ENCODE peak calls at places on chromosomes 3 and 15, in four cellular contexts. X is activated T-cell treated with anti-CD3 and anti-CD28 coated beads, Interleukin-2, amount 50 U/mL, for 4 hours; B is hepatocyte; T is AG04450. R is an unnamed sample.

GRCh38 chr3:30333903-30334302 is 272.5 kb upstream of the TGFBR2 start:
- DNase-seq in T (no peak), B (no peak), X (no peak), R (no peak)

GRCh38 chr3:8784676-8785435 is 15.4 kb upstream of the OXTR start:
- DNase-seq in B (no peak), X (no peak), T (no peak), R (no peak)

GRCh38 chr3:161977063-161977462 is 480.5 kb downstream of the OTOL1 start:
- DNase-seq in B (no peak), T (no peak), X (no peak), R (no peak)

GRCh38 chr3:134364061-134364935 is 9.9 kb downstream of the AMOTL2 start:
- DNase-seq in X (no peak), T (peak), B (peak), R (no peak)

GRCh38 chr3:21752749-21753347 is 1.8 kb upstream of the ZNF385D start:
- DNase-seq in B (peak), X (no peak), T (no peak), R (no peak)

GRCh38 chr3:172112348-172113123 is 73.2 kb downstream of the FNDC3B start:
- DNase-seq in X (no peak), T (no peak), B (no peak), R (no peak)

GRCh38 chr3:132703733-132704132 is 18.5 kb downstream of the NPHP3 start:
- DNase-seq in B (no peak), T (peak), X (no peak), R (no peak)

GRCh38 chr3:141389703-141390102 is 21.4 kb downstream of the ZBTB38 start:
- DNase-seq in B (no peak), T (no peak), X (no peak), R (no peak)

GRCh38 chr15:87604857-87605446 is 651.6 kb downstream of the NTRK3 start:
- DNase-seq in X (no peak), B (peak), T (no peak), R (no peak)

GRCh38 chr3:196202516-196202970 is 8.7 kb downstream of the ZDHHC19 start:
- DNase-seq in T (no peak), X (no peak), B (no peak), R (no peak)

GRCh38 chr3:59607628-59608027 is 557.8 kb upstream of the CFAP20DC start:
- DNase-seq in T (no peak), B (peak), X (no peak), R (no peak)

GRCh38 chr3:2578560-2578959 is 479.9 kb downstream of the CNTN4 start:
- DNase-seq in T (no peak), X (no peak), B (peak), R (no peak)

GRCh38 chr3:15438988-15439387 is 11.6 kb downstream of the EAF1 start:
- DNase-seq in B (no peak), T (no peak), X (no peak), R (no peak)

GRCh38 chr15:70763120-70763949 is at the start of gene UACA:
- DNase-seq in X (peak), T (peak), B (peak), R (peak)

GRCh38 chr3:99960941-99961340 is 143.3 kb downstream of the CMSS1 start:
- DNase-seq in T (no peak), X (no peak), B (peak), R (no peak)

R was measured in GM12878.